ENCODE peak calls at places on chromosomes 2 and 18, in four cellular contexts. S, H, V and K are unnamed samples.

GRCh38 chr2:201132518-201132917 is 16.6 kb downstream of the CFLAR start:
- DNase-seq in S (no peak), H (no peak), V (no peak), K (no peak)

GRCh38 chr18:79379931-79380815 is 15.6 kb upstream of the NFATC1 start:
- DNase-seq in S (no peak), H (no peak), V (no peak), K (no peak)

GRCh38 chr2:84741182-84741822 is 139.6 kb downstream of the TRABD2A start:
- DNase-seq in S (peak), H (peak), V (peak), K (peak)

GRCh38 chr2:74205586-74205985 is 7.2 kb downstream of the MTHFD2 start:
- DNase-seq in S (no peak), H (peak), V (peak), K (no peak)

GRCh38 chr18:28504100-28504499 is 327.2 kb upstream of the CDH2 start:
- DNase-seq in S (no peak), H (no peak), V (peak), K (peak)

GRCh38 chr2:105888625-105889024 is 143.9 kb downstream of the NCK2 start:
- DNase-seq in S (no peak), H (peak), V (peak), K (peak)

GRCh38 chr2:236054125-236054524 is 114.1 kb downstream of the GBX2 start:
- DNase-seq in S (no peak), H (no peak), V (no peak), K (no peak)

GRCh38 chr2:239181601-239182471 is 219.0 kb downstream of the HDAC4 start:
- DNase-seq in S (no peak), H (no peak), V (no peak), K (no peak)

GRCh38 chr2:236641051-236641450 is 71.4 kb downstream of the ACKR3 start:
- DNase-seq in S (no peak), H (no peak), V (no peak), K (no peak)

GRCh38 chr2:220276736-220277444 is 649.5 kb downstream of the SLC4A3 start:
- DNase-seq in S (no peak), H (no peak), V (peak), K (no peak)

GRCh38 chr2:134774786-134775641 is 56.2 kb upstream of the TMEM163 start:
- DNase-seq in S (no peak), H (peak), V (peak), K (peak)

GRCh38 chr2:217127744-217128143 is 267.9 kb upstream of the TNP1 start:
- DNase-seq in S (peak), H (no peak), V (no peak), K (no peak)

GRCh38 chr2:47119001-47119400 is 36.1 kb downstream of the STPG4 start:
- DNase-seq in S (no peak), H (no peak), V (peak), K (peak)

GRCh38 chr2:205041472-205042130 is 496.3 kb downstream of the PARD3B start:
- DNase-seq in S (no peak), H (no peak), V (no peak), K (no peak)

GRCh38 chr2:68318686-68319396 is 908 bp downstream of the CNRIP1 start:
- DNase-seq in S (peak), H (peak), V (no peak), K (peak)

GRCh38 chr2:32838949-32839348 is 107.8 kb upstream of the LTBP1 start:
- DNase-seq in S (no peak), H (no peak), V (no peak), K (no peak)

GRCh38 chr18:42155024-42155423 is 200.0 kb downstream of the PIK3C3 start:
- DNase-seq in S (peak), H (no peak), V (no peak), K (no peak)

GRCh38 chr2:222440670-222441422 is 16.5 kb downstream of the SGPP2 start:
- DNase-seq in S (no peak), H (peak), V (peak), K (peak)

GRCh38 chr18:23487738-23488625 is 15.3 kb upstream of the RMC1 start:
- DNase-seq in S (no peak), H (peak), V (peak), K (peak)

GRCh38 chr18:58911766-58912165 is 47.1 kb downstream of the ZNF532 start:
- DNase-seq in S (no peak), H (no peak), V (no peak), K (no peak)

GRCh38 chr2:105369777-105370690 is 28.8 kb downstream of the FHL2 start:
- DNase-seq in S (peak), H (peak), V (peak), K (peak)

GRCh38 chr2:171260471-171261424 is 100.1 kb upstream of the TLK1 start:
- DNase-seq in S (no peak), H (peak), V (peak), K (no peak)

GRCh38 chr2:31081497-31081896 is 56.7 kb downstream of the GALNT14 start:
- DNase-seq in S (no peak), H (no peak), V (peak), K (no peak)

GRCh38 chr2:164840930-164841718 is 499 bp downstream of the COBLL1 start:
- DNase-seq in S (peak), H (peak), V (peak), K (peak)

GRCh38 chr18:160831-161570 is 2.6 kb downstream of the USP14 start:
- DNase-seq in S (no peak), H (no peak), V (no peak), K (no peak)

GRCh38 chr18:21897811-21898210 is 157.2 kb downstream of the MIB1 start:
- DNase-seq in S (peak), H (peak), V (peak), K (peak)

GRCh38 chr2:146665801-146666200 is 1179.0 kb upstream of the ACVR2A start:
- DNase-seq in S (no peak), H (no peak), V (no peak), K (peak)

GRCh38 chr18:6595666-6596065 is 133.8 kb upstream of the ARHGAP28 start:
- DNase-seq in S (no peak), H (no peak), V (no peak), K (no peak)

GRCh38 chr2:182728028-182728427 is 12.0 kb downstream of the DNAJC10 start:
- DNase-seq in S (no peak), H (no peak), V (no peak), K (no peak)

GRCh38 chr2:45769786-45770576 is 118.5 kb downstream of the PRKCE start:
- DNase-seq in S (no peak), H (no peak), V (no peak), K (no peak)

GRCh38 chr18:9609190-9609589 is 5.2 kb downstream of the PPP4R1 start:
- DNase-seq in S (no peak), H (no peak), V (peak), K (peak)

GRCh38 chr2:5067816-5068215 is 624.4 kb upstream of the SOX11 start:
- DNase-seq in S (no peak), H (no peak), V (no peak), K (no peak)

GRCh38 chr2:132632000-132632649 is 37.9 kb downstream of the LYPD1 start:
- DNase-seq in S (no peak), H (no peak), V (peak), K (peak)